ENCODE peak calls at places on chromosomes 12 and 14, in four cellular contexts. X, Q, O and T are unnamed samples.

GRCh38 chr12:18837025-18837424 is 99.1 kb downstream of the CAPZA3 start:
- DNase-seq in O (no peak), Q (no peak), X (no peak), T (no peak)

GRCh38 chr12:591167-591570 is 72.1 kb downstream of the NINJ2 start:
- DNase-seq in X (no peak), O (no peak), Q (no peak), T (no peak)

GRCh38 chr12:117023998-117024960 is 74.9 kb downstream of the TESC start:
- DNase-seq in Q (no peak), X (no peak), O (no peak), T (no peak)

GRCh38 chr14:80211143-80212024 is at the start of gene DIO2:
- DNase-seq in O (no peak), Q (no peak), X (no peak), T (no peak)

GRCh38 chr14:64645220-64645891 is 58.9 kb upstream of the PLEKHG3 start:
- DNase-seq in X (no peak), Q (no peak), O (peak), T (peak)

GRCh38 chr14:59481407-59482119 is 2.6 kb downstream of the L3HYPDH start:
- DNase-seq in O (no peak), X (no peak), Q (no peak), T (no peak)

GRCh38 chr14:24986206-24986893 is 63.6 kb downstream of the STXBP6 start:
- DNase-seq in X (no peak), O (no peak), Q (no peak), T (no peak)

GRCh38 chr12:26938660-26939185 is 453 bp downstream of the FGFR1OP2 start:
- DNase-seq in Q (no peak), X (no peak), O (no peak), T (no peak)

GRCh38 chr12:91926810-91927209 is 218.8 kb downstream of the BTG1 start:
- DNase-seq in X (no peak), Q (no peak), O (peak), T (no peak)